ENCODE peak calls at places on chromosomes 5 and 9, in nine cellular contexts. N is dermis microvascular lymphatic vessel endothelial cell; X is stimulated activated CD8-positive, alpha-beta memory T cell treated with anti-CD3 and anti-CD28 coated beads, Interleukin-15, amount 100 ng/mL, for 1 hour; E is NCI-H1105; F is thoracic aorta; Q is activated CD8-positive, alpha-beta memory T cell treated with anti-CD3 and anti-CD28 coated beads for 4 hours; U is head of caudate nucleus; Y is GM12891; C is adrenal gland. R is an unnamed sample.

GRCh38 chr9:100111235-100111634 is 12.2 kb downstream of the INVS start:
- DNase-seq in N (peak; percentile 33), Y (no peak), Q (no peak), E (peak; percentile 8), F (peak; percentile 76), C (peak; percentile 97), X (no peak), U (peak; percentile 93), R (no peak)

GRCh38 chr5:41558295-41558694 is 47.9 kb upstream of the PLCXD3 start:
- DNase-seq in E (no peak), U (no peak), C (no peak), Q (no peak), Y (no peak), X (no peak), F (no peak), N (no peak), R (no peak)

GRCh38 chr5:74374656-74375055 is 265.9 kb downstream of the ENC1 start:
- DNase-seq in E (no peak), C (no peak), Y (no peak), U (no peak), X (no peak), Q (no peak), N (no peak), F (no peak), R (no peak)

GRCh38 chr5:757346-757930 is 27.1 kb downstream of the ZDHHC11B start:
- DNase-seq in E (no peak), F (no peak), Y (no peak), Q (no peak), N (no peak), X (no peak), C (no peak), U (peak; percentile 34), R (no peak)

GRCh38 chr9:129058965-129059795 is 21.7 kb upstream of the DOLPP1 start:
- DNase-seq in F (no peak), U (no peak), N (no peak), E (no peak), Q (no peak), X (no peak), Y (no peak), C (no peak), R (no peak)

GRCh38 chr9:875119-875962 is 33.8 kb downstream of the DMRT1 start:
- DNase-seq in E (no peak), Q (no peak), N (no peak), X (no peak), U (no peak), Y (no peak), F (no peak), C (no peak), R (no peak)

GRCh38 chr9:14692918-14693861 is at the start of gene ZDHHC21:
- DNase-seq in Q (peak; percentile 29), C (peak; percentile 81), X (peak; percentile 8), U (peak; percentile 93), E (peak; percentile 74), N (peak; percentile 60), Y (peak; percentile 58), F (no peak), R (peak; percentile 58)

GRCh38 chr9:33852216-33852826 is 35.4 kb downstream of the UBE2R2 start:
- DNase-seq in U (peak; percentile 84), E (no peak), N (peak; percentile 82), X (peak; percentile 40), C (peak; percentile 89), Q (peak; percentile 13), Y (no peak), F (peak; percentile 68), R (no peak)